ENCODE peak calls at places on chromosomes 4 and X, in nine cellular contexts. One of them, this sample, is unnamed.

GRCh38 chrX:45716747-45717146 is 516.1 kb upstream of the DIPK2B start:
- DNase-seq in GM23338: no peak
- DNase-seq in mesothelial cell of epicardium: no peak
- DNase-seq in left colon: peak; percentile 9
- DNase-seq in NCI-H2081: no peak
- DNase-seq in Right ventricle myocardium superior: no peak
- DNase-seq in adipocyte: no peak
- DNase-seq in activated CD4-positive, alpha-beta T cell treated with anti-CD3 and anti-CD28 coated beads, Interleukin-2, amount 10 ng/mL, durations not matched to agents 7 days and 5 days: no peak
- DNase-seq in mesendoderm: no peak
- DNase-seq in this sample: peak; percentile 27

GRCh38 chr4:6337331-6337935 is 67.8 kb downstream of the WFS1 start:
- DNase-seq in left colon: no peak
- DNase-seq in mesendoderm: peak; percentile 44
- DNase-seq in NCI-H2081: no peak
- DNase-seq in activated CD4-positive, alpha-beta T cell treated with anti-CD3 and anti-CD28 coated beads, Interleukin-2, amount 10 ng/mL, durations not matched to agents 7 days and 5 days: no peak
- DNase-seq in mesothelial cell of epicardium: no peak
- DNase-seq in adipocyte: no peak
- DNase-seq in GM23338: no peak
- DNase-seq in Right ventricle myocardium superior: peak; percentile 6
- DNase-seq in this sample: no peak

GRCh38 chrX:147646949-147647717 is 264.6 kb upstream of the FMR1 start:
- DNase-seq in NCI-H2081: no peak
- DNase-seq in activated CD4-positive, alpha-beta T cell treated with anti-CD3 and anti-CD28 coated beads, Interleukin-2, amount 10 ng/mL, durations not matched to agents 7 days and 5 days: no peak
- DNase-seq in mesothelial cell of epicardium: no peak
- DNase-seq in Right ventricle myocardium superior: no peak
- DNase-seq in adipocyte: no peak
- DNase-seq in mesendoderm: no peak
- DNase-seq in GM23338: no peak
- DNase-seq in left colon: no peak
- DNase-seq in this sample: no peak

GRCh38 chr4:150007512-150007911 is 70.7 kb upstream of the DCLK2 start:
- DNase-seq in activated CD4-positive, alpha-beta T cell treated with anti-CD3 and anti-CD28 coated beads, Interleukin-2, amount 10 ng/mL, durations not matched to agents 7 days and 5 days: no peak
- DNase-seq in Right ventricle myocardium superior: no peak
- DNase-seq in NCI-H2081: no peak
- DNase-seq in adipocyte: peak; percentile 45
- DNase-seq in GM23338: no peak
- DNase-seq in mesendoderm: peak; percentile 89
- DNase-seq in mesothelial cell of epicardium: no peak
- DNase-seq in left colon: no peak
- DNase-seq in this sample: no peak

GRCh38 chr4:37890501-37891220 is at the start of gene TBC1D1:
- DNase-seq in GM23338: peak; percentile 37
- DNase-seq in Right ventricle myocardium superior: peak; percentile 88
- DNase-seq in activated CD4-positive, alpha-beta T cell treated with anti-CD3 and anti-CD28 coated beads, Interleukin-2, amount 10 ng/mL, durations not matched to agents 7 days and 5 days: peak; percentile 52
- DNase-seq in NCI-H2081: peak; percentile 57
- DNase-seq in mesendoderm: peak; percentile 10
- DNase-seq in left colon: peak; percentile 83
- DNase-seq in mesothelial cell of epicardium: no peak
- DNase-seq in adipocyte: peak; percentile 49
- DNase-seq in this sample: peak; percentile 84

GRCh38 chrX:96611619-96612362 is 72.9 kb upstream of the DIAPH2 start:
- DNase-seq in adipocyte: peak; percentile 51
- DNase-seq in NCI-H2081: no peak
- DNase-seq in mesendoderm: peak; percentile 65
- DNase-seq in mesothelial cell of epicardium: no peak
- DNase-seq in GM23338: no peak
- DNase-seq in Right ventricle myocardium superior: no peak
- DNase-seq in activated CD4-positive, alpha-beta T cell treated with anti-CD3 and anti-CD28 coated beads, Interleukin-2, amount 10 ng/mL, durations not matched to agents 7 days and 5 days: no peak
- DNase-seq in left colon: no peak
- DNase-seq in this sample: no peak

GRCh38 chrX:120450163-120450562 is 18.9 kb downstream of the LAMP2 start:
- DNase-seq in mesothelial cell of epicardium: no peak
- DNase-seq in activated CD4-positive, alpha-beta T cell treated with anti-CD3 and anti-CD28 coated beads, Interleukin-2, amount 10 ng/mL, durations not matched to agents 7 days and 5 days: no peak
- DNase-seq in GM23338: peak; percentile 15
- DNase-seq in adipocyte: peak; percentile 28
- DNase-seq in Right ventricle myocardium superior: no peak
- DNase-seq in left colon: no peak
- DNase-seq in mesendoderm: peak; percentile 4
- DNase-seq in NCI-H2081: peak; percentile 23
- DNase-seq in this sample: no peak

GRCh38 chr4:121701263-121701662 is 4.5 kb upstream of the ANXA5 start:
- DNase-seq in mesendoderm: no peak
- DNase-seq in mesothelial cell of epicardium: no peak
- DNase-seq in activated CD4-positive, alpha-beta T cell treated with anti-CD3 and anti-CD28 coated beads, Interleukin-2, amount 10 ng/mL, durations not matched to agents 7 days and 5 days: no peak
- DNase-seq in Right ventricle myocardium superior: no peak
- DNase-seq in GM23338: no peak
- DNase-seq in left colon: no peak
- DNase-seq in NCI-H2081: no peak
- DNase-seq in adipocyte: no peak
- DNase-seq in this sample: no peak

GRCh38 chrX:40109288-40110008 is 11.7 kb upstream of the BCOR start:
- DNase-seq in GM23338: peak; percentile 80
- DNase-seq in adipocyte: peak; percentile 76
- DNase-seq in activated CD4-positive, alpha-beta T cell treated with anti-CD3 and anti-CD28 coated beads, Interleukin-2, amount 10 ng/mL, durations not matched to agents 7 days and 5 days: peak; percentile 20
- DNase-seq in Right ventricle myocardium superior: peak; percentile 74
- DNase-seq in mesothelial cell of epicardium: no peak
- DNase-seq in mesendoderm: peak; percentile 84
- DNase-seq in left colon: peak; percentile 77
- DNase-seq in NCI-H2081: peak; percentile 76
- DNase-seq in this sample: peak; percentile 77

GRCh38 chr4:52951016-52951415 is 88.9 kb downstream of the RASL11B start:
- DNase-seq in activated CD4-positive, alpha-beta T cell treated with anti-CD3 and anti-CD28 coated beads, Interleukin-2, amount 10 ng/mL, durations not matched to agents 7 days and 5 days: no peak
- DNase-seq in Right ventricle myocardium superior: no peak
- DNase-seq in left colon: no peak
- DNase-seq in NCI-H2081: no peak
- DNase-seq in mesendoderm: no peak
- DNase-seq in adipocyte: no peak
- DNase-seq in mesothelial cell of epicardium: no peak
- DNase-seq in GM23338: no peak
- DNase-seq in this sample: no peak

GRCh38 chr4:17347445-17347844 is 164.4 kb downstream of the QDPR start:
- DNase-seq in adipocyte: peak; percentile 64
- DNase-seq in NCI-H2081: no peak
- DNase-seq in mesothelial cell of epicardium: no peak
- DNase-seq in left colon: peak; percentile 8
- DNase-seq in mesendoderm: peak; percentile 72
- DNase-seq in activated CD4-positive, alpha-beta T cell treated with anti-CD3 and anti-CD28 coated beads, Interleukin-2, amount 10 ng/mL, durations not matched to agents 7 days and 5 days: peak; percentile 51
- DNase-seq in GM23338: peak; percentile 81
- DNase-seq in Right ventricle myocardium superior: no peak
- DNase-seq in this sample: no peak

GRCh38 chr4:168865854-168866253 is 144.2 kb downstream of the CBR4 start:
- DNase-seq in left colon: no peak
- DNase-seq in mesothelial cell of epicardium: no peak
- DNase-seq in NCI-H2081: no peak
- DNase-seq in activated CD4-positive, alpha-beta T cell treated with anti-CD3 and anti-CD28 coated beads, Interleukin-2, amount 10 ng/mL, durations not matched to agents 7 days and 5 days: no peak
- DNase-seq in mesendoderm: no peak
- DNase-seq in Right ventricle myocardium superior: no peak
- DNase-seq in GM23338: no peak
- DNase-seq in adipocyte: no peak
- DNase-seq in this sample: no peak

GRCh38 chr4:31946456-31946855 is 1226.3 kb downstream of the PCDH7 start:
- DNase-seq in adipocyte: no peak
- DNase-seq in NCI-H2081: no peak
- DNase-seq in mesothelial cell of epicardium: no peak
- DNase-seq in GM23338: no peak
- DNase-seq in mesendoderm: no peak
- DNase-seq in left colon: no peak
- DNase-seq in Right ventricle myocardium superior: no peak
- DNase-seq in activated CD4-positive, alpha-beta T cell treated with anti-CD3 and anti-CD28 coated beads, Interleukin-2, amount 10 ng/mL, durations not matched to agents 7 days and 5 days: no peak
- DNase-seq in this sample: no peak

GRCh38 chrX:67893931-67894330 is 350.1 kb downstream of the AR start:
- DNase-seq in mesendoderm: peak; percentile 42
- DNase-seq in activated CD4-positive, alpha-beta T cell treated with anti-CD3 and anti-CD28 coated beads, Interleukin-2, amount 10 ng/mL, durations not matched to agents 7 days and 5 days: no peak
- DNase-seq in left colon: no peak
- DNase-seq in GM23338: peak; percentile 59
- DNase-seq in NCI-H2081: no peak
- DNase-seq in mesothelial cell of epicardium: no peak
- DNase-seq in adipocyte: peak; percentile 0
- DNase-seq in Right ventricle myocardium superior: no peak
- DNase-seq in this sample: no peak

GRCh38 chr4:113534698-113535097 is 226.8 kb downstream of the CAMK2D start:
- DNase-seq in activated CD4-positive, alpha-beta T cell treated with anti-CD3 and anti-CD28 coated beads, Interleukin-2, amount 10 ng/mL, durations not matched to agents 7 days and 5 days: no peak
- DNase-seq in GM23338: no peak
- DNase-seq in mesendoderm: no peak
- DNase-seq in Right ventricle myocardium superior: no peak
- DNase-seq in left colon: no peak
- DNase-seq in NCI-H2081: no peak
- DNase-seq in adipocyte: peak; percentile 67
- DNase-seq in mesothelial cell of epicardium: no peak
- DNase-seq in this sample: no peak

GRCh38 chr4:80434238-80434637 is 98.7 kb downstream of the CFAP299 start:
- DNase-seq in NCI-H2081: no peak
- DNase-seq in mesendoderm: no peak
- DNase-seq in adipocyte: peak; percentile 20
- DNase-seq in mesothelial cell of epicardium: no peak
- DNase-seq in Right ventricle myocardium superior: no peak
- DNase-seq in left colon: no peak
- DNase-seq in activated CD4-positive, alpha-beta T cell treated with anti-CD3 and anti-CD28 coated beads, Interleukin-2, amount 10 ng/mL, durations not matched to agents 7 days and 5 days: no peak
- DNase-seq in GM23338: peak; percentile 22
- DNase-seq in this sample: no peak

GRCh38 chrX:131778269-131779218 is 234.7 kb downstream of the OR13H1 start:
- DNase-seq in GM23338: no peak
- DNase-seq in left colon: peak; percentile 72
- DNase-seq in mesendoderm: peak; percentile 1
- DNase-seq in adipocyte: peak; percentile 85
- DNase-seq in mesothelial cell of epicardium: no peak
- DNase-seq in Right ventricle myocardium superior: no peak
- DNase-seq in NCI-H2081: peak; percentile 48
- DNase-seq in activated CD4-positive, alpha-beta T cell treated with anti-CD3 and anti-CD28 coated beads, Interleukin-2, amount 10 ng/mL, durations not matched to agents 7 days and 5 days: no peak
- DNase-seq in this sample: no peak

GRCh38 chr4:77052352-77052751 is 23.4 kb downstream of the CCNI start:
- DNase-seq in left colon: peak; percentile 79
- DNase-seq in GM23338: peak; percentile 92
- DNase-seq in NCI-H2081: peak; percentile 8
- DNase-seq in adipocyte: peak; percentile 78
- DNase-seq in Right ventricle myocardium superior: no peak
- DNase-seq in mesendoderm: peak; percentile 83
- DNase-seq in activated CD4-positive, alpha-beta T cell treated with anti-CD3 and anti-CD28 coated beads, Interleukin-2, amount 10 ng/mL, durations not matched to agents 7 days and 5 days: peak; percentile 42
- DNase-seq in mesothelial cell of epicardium: no peak
- DNase-seq in this sample: no peak

GRCh38 chr4:57037982-57038604 is 59.4 kb downstream of the POLR2B start:
- DNase-seq in NCI-H2081: peak; percentile 12
- DNase-seq in left colon: peak; percentile 70
- DNase-seq in GM23338: peak; percentile 89
- DNase-seq in activated CD4-positive, alpha-beta T cell treated with anti-CD3 and anti-CD28 coated beads, Interleukin-2, amount 10 ng/mL, durations not matched to agents 7 days and 5 days: peak; percentile 16
- DNase-seq in Right ventricle myocardium superior: peak; percentile 78
- DNase-seq in mesothelial cell of epicardium: peak; percentile 56
- DNase-seq in mesendoderm: peak; percentile 75
- DNase-seq in adipocyte: peak; percentile 65
- DNase-seq in this sample: no peak

GRCh38 chrX:53357799-53358530 is 64.5 kb downstream of the SMC1A start:
- DNase-seq in left colon: no peak
- DNase-seq in NCI-H2081: no peak
- DNase-seq in GM23338: peak; percentile 78
- DNase-seq in activated CD4-positive, alpha-beta T cell treated with anti-CD3 and anti-CD28 coated beads, Interleukin-2, amount 10 ng/mL, durations not matched to agents 7 days and 5 days: no peak
- DNase-seq in adipocyte: peak; percentile 28
- DNase-seq in Right ventricle myocardium superior: no peak
- DNase-seq in mesendoderm: peak; percentile 86
- DNase-seq in mesothelial cell of epicardium: no peak
- DNase-seq in this sample: no peak

GRCh38 chr4:68995292-68995691 is 43.7 kb upstream of the UGT2A3 start:
- DNase-seq in NCI-H2081: no peak
- DNase-seq in mesendoderm: no peak
- DNase-seq in mesothelial cell of epicardium: no peak
- DNase-seq in activated CD4-positive, alpha-beta T cell treated with anti-CD3 and anti-CD28 coated beads, Interleukin-2, amount 10 ng/mL, durations not matched to agents 7 days and 5 days: no peak
- DNase-seq in left colon: no peak
- DNase-seq in adipocyte: no peak
- DNase-seq in Right ventricle myocardium superior: no peak
- DNase-seq in GM23338: no peak
- DNase-seq in this sample: no peak

GRCh38 chr4:185247151-185247550 is 37.8 kb downstream of the SNX25 start:
- DNase-seq in adipocyte: peak; percentile 56
- DNase-seq in mesothelial cell of epicardium: no peak
- DNase-seq in NCI-H2081: no peak
- DNase-seq in activated CD4-positive, alpha-beta T cell treated with anti-CD3 and anti-CD28 coated beads, Interleukin-2, amount 10 ng/mL, durations not matched to agents 7 days and 5 days: no peak
- DNase-seq in Right ventricle myocardium superior: no peak
- DNase-seq in mesendoderm: no peak
- DNase-seq in GM23338: no peak
- DNase-seq in left colon: no peak
- DNase-seq in this sample: no peak

GRCh38 chr4:107467461-107467860 is 252.6 kb downstream of the PAPSS1 start:
- DNase-seq in mesothelial cell of epicardium: no peak
- DNase-seq in left colon: no peak
- DNase-seq in NCI-H2081: no peak
- DNase-seq in activated CD4-positive, alpha-beta T cell treated with anti-CD3 and anti-CD28 coated beads, Interleukin-2, amount 10 ng/mL, durations not matched to agents 7 days and 5 days: no peak
- DNase-seq in adipocyte: no peak
- DNase-seq in mesendoderm: no peak
- DNase-seq in GM23338: no peak
- DNase-seq in Right ventricle myocardium superior: no peak
- DNase-seq in this sample: no peak

GRCh38 chrX:13791559-13791958 is 25.3 kb downstream of the GPM6B start:
- DNase-seq in GM23338: no peak
- DNase-seq in mesendoderm: no peak
- DNase-seq in Right ventricle myocardium superior: no peak
- DNase-seq in NCI-H2081: peak; percentile 16
- DNase-seq in adipocyte: no peak
- DNase-seq in mesothelial cell of epicardium: no peak
- DNase-seq in left colon: no peak
- DNase-seq in activated CD4-positive, alpha-beta T cell treated with anti-CD3 and anti-CD28 coated beads, Interleukin-2, amount 10 ng/mL, durations not matched to agents 7 days and 5 days: no peak
- DNase-seq in this sample: no peak

GRCh38 chr4:92303621-92304027 is at the start of gene GRID2:
- DNase-seq in NCI-H2081: peak; percentile 55
- DNase-seq in Right ventricle myocardium superior: peak; percentile 34
- DNase-seq in GM23338: peak; percentile 90
- DNase-seq in mesendoderm: peak; percentile 92
- DNase-seq in mesothelial cell of epicardium: no peak
- DNase-seq in activated CD4-positive, alpha-beta T cell treated with anti-CD3 and anti-CD28 coated beads, Interleukin-2, amount 10 ng/mL, durations not matched to agents 7 days and 5 days: no peak
- DNase-seq in adipocyte: peak; percentile 60
- DNase-seq in left colon: no peak
- DNase-seq in this sample: no peak

GRCh38 chrX:107752037-107752436 is 23.6 kb downstream of the TSC22D3 start:
- DNase-seq in GM23338: no peak
- DNase-seq in mesothelial cell of epicardium: no peak
- DNase-seq in activated CD4-positive, alpha-beta T cell treated with anti-CD3 and anti-CD28 coated beads, Interleukin-2, amount 10 ng/mL, durations not matched to agents 7 days and 5 days: no peak
- DNase-seq in Right ventricle myocardium superior: no peak
- DNase-seq in mesendoderm: no peak
- DNase-seq in adipocyte: no peak
- DNase-seq in left colon: no peak
- DNase-seq in NCI-H2081: no peak
- DNase-seq in this sample: no peak

GRCh38 chrX:27823812-27824211 is 16.0 kb downstream of the MAGEB10 start:
- DNase-seq in mesothelial cell of epicardium: no peak
- DNase-seq in NCI-H2081: no peak
- DNase-seq in activated CD4-positive, alpha-beta T cell treated with anti-CD3 and anti-CD28 coated beads, Interleukin-2, amount 10 ng/mL, durations not matched to agents 7 days and 5 days: no peak
- DNase-seq in adipocyte: no peak
- DNase-seq in mesendoderm: no peak
- DNase-seq in left colon: no peak
- DNase-seq in Right ventricle myocardium superior: no peak
- DNase-seq in GM23338: no peak
- DNase-seq in this sample: no peak

GRCh38 chrX:22081475-22082092 is 49.5 kb downstream of the PHEX start:
- DNase-seq in mesothelial cell of epicardium: peak; percentile 23
- DNase-seq in mesendoderm: peak; percentile 52
- DNase-seq in adipocyte: peak; percentile 72
- DNase-seq in NCI-H2081: peak; percentile 17
- DNase-seq in left colon: peak; percentile 74
- DNase-seq in Right ventricle myocardium superior: peak; percentile 57
- DNase-seq in activated CD4-positive, alpha-beta T cell treated with anti-CD3 and anti-CD28 coated beads, Interleukin-2, amount 10 ng/mL, durations not matched to agents 7 days and 5 days: peak; percentile 28
- DNase-seq in GM23338: peak; percentile 78
- DNase-seq in this sample: peak; percentile 38

This sample was measured in mucosa of descending colon.